ENCODE peak calls at places on chromosomes 16 and 17, in seven cellular contexts. G is CD8-positive, alpha-beta memory T cell; R is AG04449; K is foreskin fibroblast; I is CD4-positive, CD25-positive, alpha-beta regulatory T cell; W is esophagus squamous epithelium; M is tibial nerve. P is an unnamed sample.

GRCh38 chr16:85659805-85660511 is 28.8 kb downstream of the GINS2 start:
- DNase-seq in G (peak), I (peak), W (no peak), R (no peak), K (peak), M (peak), P (no peak)

GRCh38 chr17:78785663-78786057 is 3.6 kb upstream of the CYTH1 start:
- DNase-seq in I (no peak), K (no peak), M (no peak), R (no peak), G (no peak), W (no peak), P (no peak)

GRCh38 chr16:1208239-1208830 is 16.7 kb downstream of the TPSG1 start:
- DNase-seq in G (no peak), K (no peak), I (no peak), M (no peak), W (no peak), R (no peak), P (no peak)

GRCh38 chr16:81521141-81521626 is 76.6 kb downstream of the CMIP start:
- DNase-seq in I (peak), W (no peak), M (no peak), G (peak), R (no peak), K (no peak), P (peak)

GRCh38 chr16:56520251-56520577 is 390 bp upstream of the BBS2 start:
- DNase-seq in K (no peak), G (no peak), W (no peak), M (no peak), I (no peak), R (no peak), P (no peak)

GRCh38 chr16:22322021-22322471 is 24.8 kb downstream of the POLR3E start:
- DNase-seq in I (no peak), W (no peak), R (no peak), M (no peak), K (no peak), G (no peak), P (no peak)

GRCh38 chr17:79904865-79905264 is 65.6 kb upstream of the CBX4 start:
- DNase-seq in M (no peak), G (no peak), W (no peak), K (no peak), R (no peak), I (no peak), P (no peak)

GRCh38 chr16:90020260-90020837 is 1.1 kb upstream of the DBNDD1 start:
- DNase-seq in I (no peak), G (no peak), M (no peak), R (no peak), W (no peak), K (no peak), P (no peak)

GRCh38 chr16:72928089-72928981 is 119.6 kb downstream of the ZFHX3 start:
- DNase-seq in M (no peak), R (no peak), I (no peak), K (no peak), G (no peak), W (no peak), P (no peak)

GRCh38 chr17:74780443-74781238 is 4.5 kb upstream of the NAT9 start:
- DNase-seq in M (no peak), W (no peak), K (peak), I (peak), G (no peak), R (no peak), P (no peak)

GRCh38 chr16:16009396-16009795 is 60.0 kb downstream of the ABCC1 start:
- DNase-seq in G (no peak), R (no peak), W (no peak), I (no peak), M (no peak), K (no peak), P (no peak)

GRCh38 chr17:82186221-82186620 is 26.4 kb downstream of the CCDC57 start:
- DNase-seq in M (no peak), G (no peak), W (no peak), K (no peak), I (no peak), R (no peak), P (no peak)

GRCh38 chr16:88673685-88674398 is 11.0 kb upstream of the MVD start:
- DNase-seq in M (no peak), G (no peak), W (no peak), R (no peak), I (no peak), K (no peak), P (no peak)

GRCh38 chr16:9900576-9900975 is 281.7 kb downstream of the GRIN2A start:
- DNase-seq in M (no peak), W (no peak), K (no peak), R (no peak), G (no peak), I (no peak), P (no peak)
- H3K4me3 ChIP-seq in M (no peak), W (no peak), K (no peak), R (no peak), G (no peak), I (no peak), P (no peak)

DNA sequence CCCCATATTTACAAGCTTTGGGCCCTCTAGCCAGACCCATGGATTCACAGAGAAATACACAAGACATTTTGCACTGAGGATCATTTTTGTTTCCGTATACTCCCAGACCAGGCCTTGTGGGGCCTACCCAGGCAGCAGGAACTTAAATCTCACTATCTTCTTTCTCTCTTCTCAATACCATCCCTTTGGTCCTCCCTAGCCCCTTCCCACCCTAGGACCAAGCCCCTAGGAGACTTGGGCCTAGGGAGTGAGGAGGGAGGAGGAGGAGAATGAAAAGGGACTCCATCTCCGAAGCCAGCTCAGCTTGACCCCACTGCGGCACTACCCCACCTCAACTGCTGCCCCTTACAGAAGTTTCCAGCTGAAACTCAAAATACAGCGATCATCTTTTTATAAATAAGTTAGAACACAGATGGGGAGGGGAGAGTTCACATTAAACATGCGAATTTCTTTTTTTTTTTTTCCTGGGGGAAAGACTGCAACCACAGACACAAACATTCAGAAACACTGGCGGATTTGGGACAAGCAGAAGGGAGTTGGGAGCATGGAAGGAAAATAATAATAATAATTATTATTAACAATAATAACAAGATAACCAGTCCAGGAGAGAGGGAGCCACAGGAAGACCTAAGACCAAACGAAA is 1.5 kb upstream of the HOXB3 start:
- DNase-seq in K (no peak), G (no peak), W (no peak), R (no peak), M (no peak), I (no peak), P (no peak)
- H3K4me3 ChIP-seq in K (no peak), G (no peak), W (peak), R (peak), M (no peak), I (no peak), P (no peak)

DNA sequence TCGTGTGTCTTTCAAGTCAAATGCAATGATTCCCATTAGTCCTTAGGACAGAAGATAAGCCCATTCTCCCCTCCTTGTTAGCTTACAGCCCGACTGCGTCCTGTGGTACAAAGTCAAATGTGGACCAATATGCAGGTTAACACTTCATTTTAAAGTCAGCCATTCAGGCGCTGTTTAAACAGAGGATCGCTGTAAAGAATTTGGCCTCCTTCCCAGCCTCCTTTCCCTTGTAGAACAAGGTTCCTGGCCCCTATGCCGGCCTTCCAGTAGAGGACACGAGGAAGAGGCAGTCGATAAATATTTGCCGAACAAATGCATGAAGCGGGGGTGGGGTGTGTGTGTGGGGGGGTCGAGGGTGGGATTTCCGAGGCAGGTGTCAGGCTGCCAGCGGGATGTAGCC is 4.3 kb downstream of the SDK2 start:
- DNase-seq in R (no peak), K (no peak), M (no peak), G (no peak), I (no peak), W (no peak), P (no peak)
- H3K4me3 ChIP-seq in R (no peak), K (no peak), M (no peak), G (no peak), I (no peak), W (no peak), P (no peak)

GRCh38 chr17:4938069-4938491 is 1.8 kb downstream of the SLC25A11 start:
- DNase-seq in W (no peak), I (no peak), K (no peak), M (no peak), G (no peak), R (no peak), P (no peak)
- H3K4me3 ChIP-seq in W (no peak), I (no peak), K (no peak), M (no peak), G (no peak), R (peak), P (no peak)

GRCh38 chr17:76707985-76708807 is 2.6 kb downstream of the MXRA7 start:
- DNase-seq in G (no peak), M (no peak), I (no peak), K (no peak), R (no peak), W (no peak), P (no peak)
- H3K4me3 ChIP-seq in G (no peak), M (no peak), I (no peak), K (peak), R (peak), W (no peak), P (peak)

DNA sequence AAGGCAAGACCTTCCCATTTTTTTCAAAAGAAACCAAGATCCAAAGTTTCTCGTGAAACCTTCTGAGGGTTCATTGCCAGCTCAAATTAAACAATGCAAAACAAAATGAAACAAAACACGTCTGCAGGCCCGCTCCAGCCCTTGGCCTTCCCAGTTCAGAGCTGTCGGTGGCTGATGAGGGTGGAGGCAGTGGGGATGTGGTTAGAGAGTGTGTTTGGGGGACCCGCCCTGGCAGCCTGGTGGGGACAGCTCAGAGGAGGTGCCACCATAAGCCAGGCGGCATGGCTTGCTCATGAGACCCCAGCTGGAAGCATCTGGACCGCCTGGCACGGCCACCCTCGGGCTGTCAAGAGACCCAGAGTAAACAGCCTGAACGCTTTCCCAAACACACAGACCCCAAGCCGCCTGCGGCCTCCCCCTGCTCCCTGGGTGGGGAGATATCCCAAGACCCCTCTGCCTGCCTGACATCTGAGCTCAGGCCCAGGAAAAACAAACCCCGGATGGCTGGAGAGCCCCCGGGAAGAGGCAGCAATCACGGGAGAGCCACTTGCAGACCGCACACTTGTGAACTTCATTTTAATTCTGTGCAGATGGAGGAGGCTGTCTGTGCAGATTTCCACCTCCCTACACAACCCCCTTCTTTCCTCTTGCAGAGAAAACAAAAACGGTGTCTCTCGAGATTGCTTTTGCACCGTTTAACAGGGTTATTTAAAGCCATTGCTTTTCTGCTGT is 35.4 kb upstream of the LITAF start:
- DNase-seq in I (peak), M (no peak), W (no peak), R (no peak), G (peak), K (peak), P (no peak)
- H3K4me3 ChIP-seq in I (peak), M (peak), W (peak), R (peak), G (peak), K (no peak), P (peak)

GRCh38 chr17:4786111-4786491 is at the start of gene VMO1:
- DNase-seq in G (no peak), K (peak), W (no peak), R (no peak), I (no peak), M (no peak), P (no peak)
- H3K4me3 ChIP-seq in G (no peak), K (peak), W (peak), R (peak), I (no peak), M (peak), P (peak)

DNA sequence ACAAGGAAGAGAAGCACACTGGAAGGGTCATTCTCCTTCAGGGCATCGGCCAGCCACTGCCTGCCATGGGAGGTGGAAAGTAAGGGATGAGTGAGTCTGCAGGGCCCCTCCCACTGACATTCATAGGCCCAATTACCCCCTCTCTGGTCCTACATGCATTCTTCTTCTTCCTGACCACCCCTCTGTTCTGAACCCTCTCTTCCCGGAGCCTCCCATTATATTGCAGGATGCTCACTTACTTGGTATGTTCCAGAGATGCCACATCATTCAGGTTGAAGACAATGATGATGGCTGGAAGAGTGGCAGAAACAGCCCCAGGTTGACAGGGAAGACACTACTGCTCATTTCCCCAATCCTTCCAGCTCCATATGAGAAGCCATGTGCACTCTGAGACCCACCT is 2.5 kb downstream of the RAB34 start:
- DNase-seq in R (no peak), I (no peak), M (no peak), G (no peak), W (no peak), K (no peak), P (no peak)
- H3K4me3 ChIP-seq in R (no peak), I (no peak), M (no peak), G (no peak), W (no peak), K (peak), P (no peak)

P was measured in ascending aorta.